ENCODE peak calls at places on chromosomes 13 and 19, in nine cellular contexts. J is GM23338, C is K562, S is HCT116, V is A549, R is HL-60, N is SK-N-SH, Q is Panc1, P is HepG2. A is an unnamed sample.

GRCh38 chr19:4267101-4267900 is 11.8 kb upstream of the SHD start:
- DNase-seq in S (peak; percentile 75), P (peak; percentile 72), J (peak; percentile 93), Q (peak; percentile 58), R (peak; percentile 73), V (peak; percentile 82), N (peak; percentile 89), C (peak; percentile 80), A (no peak)

GRCh38 chr13:90690458-90691063 is 656.9 kb upstream of the MIR17HG start:
- DNase-seq in V (no peak), R (no peak), N (no peak), P (no peak), C (no peak), S (no peak), J (no peak), Q (no peak), A (no peak)

GRCh38 chr19:57850553-57851017 is 926 bp downstream of the ZNF587 start:
- DNase-seq in N (peak; percentile 32), R (no peak), P (peak; percentile 29), S (no peak), C (peak; percentile 35), Q (no peak), J (peak; percentile 86), V (peak; percentile 41), A (no peak)

GRCh38 chr19:50330365-50331078 is 1.3 kb upstream of the KCNC3 start:
- DNase-seq in Q (no peak), R (peak; percentile 4), C (peak; percentile 92), P (peak; percentile 73), S (peak; percentile 53), N (peak; percentile 93), V (peak; percentile 87), J (peak; percentile 96), A (no peak)

GRCh38 chr19:14072535-14073231 is at the start of gene MISP3:
- DNase-seq in V (peak; percentile 49), R (no peak), J (peak; percentile 46), N (peak; percentile 46), S (no peak), Q (no peak), C (no peak), P (no peak), A (no peak)

GRCh38 chr13:51425410-51426042 is 27.3 kb downstream of the INTS6 start:
- DNase-seq in N (no peak), C (no peak), R (no peak), P (no peak), J (peak; percentile 25), V (no peak), S (no peak), Q (no peak), A (no peak)

GRCh38 chr13:41639955-41640780 is 182.8 kb downstream of the RGCC start:
- DNase-seq in P (peak; percentile 79), Q (no peak), V (peak; percentile 59), R (no peak), J (no peak), S (no peak), C (no peak), N (no peak), A (no peak)

GRCh38 chr19:23822735-23823134 is 64.0 kb upstream of the ZNF681 start:
- DNase-seq in J (no peak), R (no peak), Q (no peak), C (no peak), V (no peak), S (no peak), N (no peak), P (no peak), A (no peak)

GRCh38 chr13:21010621-21011020 is 50.8 kb downstream of the LATS2 start:
- DNase-seq in Q (no peak), V (peak; percentile 49), J (peak; percentile 49), N (no peak), C (peak; percentile 68), S (no peak), P (peak; percentile 44), R (no peak), A (no peak)

GRCh38 chr13:38223093-38223492 is 126.6 kb upstream of the UFM1 start:
- DNase-seq in J (peak; percentile 72), P (peak; percentile 1), S (no peak), Q (no peak), C (peak; percentile 5), V (no peak), R (no peak), N (no peak), A (no peak)
- TF ChIP-seq CTCF in J (peak; percentile 71), P (peak; percentile 7), S (no peak), Q (no peak), C (peak; percentile 22), V (no peak), R (no peak), N (peak; percentile 35), A (peak; percentile 20)

GRCh38 chr19:48403606-48404005 is 10.1 kb downstream of the GRIN2D start:
- DNase-seq in P (peak; percentile 62), C (peak; percentile 62), Q (no peak), S (no peak), R (peak; percentile 79), N (peak; percentile 91), J (peak; percentile 93), V (peak; percentile 78), A (no peak)
- TF ChIP-seq REST in P (no peak), C (no peak), Q (no peak), S (no peak), R (no peak), N (no peak), J (no peak), V (no peak), A (no peak)

DNA sequence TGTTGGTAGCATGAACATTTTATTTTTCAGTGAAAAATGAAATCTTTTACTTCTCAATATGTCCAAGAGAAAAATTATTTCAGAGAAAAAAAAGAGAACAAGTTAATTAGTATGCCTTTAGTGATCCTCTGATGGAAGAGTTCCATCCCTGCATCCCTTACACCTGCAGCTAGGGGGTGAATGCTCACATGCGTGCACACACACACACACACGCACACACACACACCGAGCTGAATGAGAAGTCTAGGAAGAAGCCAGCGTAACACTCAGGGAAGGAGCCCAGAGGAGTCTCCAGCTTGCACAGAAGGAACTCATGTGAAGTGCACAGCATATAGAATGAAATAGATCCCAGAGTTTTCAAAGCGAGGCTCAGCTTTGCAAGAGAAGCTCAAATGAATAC is 510.5 kb downstream of the IRS2 start:
- DNase-seq in P (no peak), S (no peak), C (no peak), R (no peak), N (peak; percentile 17), Q (no peak), V (peak; percentile 79), J (peak; percentile 51), A (no peak)
- TF ChIP-seq CTCF in P (peak; percentile 22), S (peak; percentile 4), C (no peak), R (no peak), N (peak; percentile 15), Q (peak; percentile 33), V (no peak), J (peak; percentile 48), A (no peak)

GRCh38 chr13:110719036-110719710 is 5.7 kb downstream of the ING1 start:
- DNase-seq in V (no peak), R (no peak), Q (no peak), C (no peak), N (no peak), P (no peak), J (no peak), S (no peak), A (no peak)
- TF ChIP-seq REST in V (no peak), R (no peak), Q (no peak), C (no peak), N (no peak), P (no peak), J (no peak), S (no peak), A (no peak)

GRCh38 chr13:26074706-26075105 is 22.9 kb upstream of the SHISA2 start:
- DNase-seq in Q (no peak), C (no peak), S (no peak), N (no peak), J (no peak), P (peak; percentile 50), R (no peak), V (peak; percentile 12), A (no peak)
- TF ChIP-seq CTCF in Q (no peak), C (no peak), S (no peak), N (no peak), J (no peak), P (peak; percentile 40), R (no peak), V (no peak), A (no peak)

A was measured in GM12878.